ENCODE peak calls at places on chromosome 15, in five cellular contexts. K is DMS79; Z is naive thymus-derived CD4-positive, alpha-beta T cell; V is GM04504; B is neural progenitor cell. C is an unnamed sample.

GRCh38 chr15:101156061-101156460 is 95.8 kb downstream of the CHSY1 start:
- DNase-seq in K (no peak), Z (no peak), B (no peak), V (no peak), C (no peak)

GRCh38 chr15:66925721-66926120 is 139.7 kb upstream of the SMAD3 start:
- DNase-seq in Z (no peak), K (no peak), B (no peak), V (no peak), C (no peak)

GRCh38 chr15:73936181-73936580 is 9.9 kb downstream of the LOXL1 start:
- DNase-seq in B (peak; percentile 43), K (no peak), V (no peak), Z (no peak), C (peak; percentile 40)

GRCh38 chr15:68285243-68285980 is 7.9 kb downstream of the FEM1B start:
- DNase-seq in K (no peak), B (no peak), V (no peak), Z (no peak), C (no peak)

GRCh38 chr15:52622791-52623190 is 54.0 kb upstream of the ARPP19 start:
- DNase-seq in V (no peak), K (no peak), B (no peak), Z (no peak), C (no peak)

GRCh38 chr15:70257573-70258220 is 160.0 kb upstream of the TLE3 start:
- DNase-seq in V (no peak), B (no peak), K (no peak), Z (no peak), C (no peak)

GRCh38 chr15:62059108-62059817 is 984 bp downstream of the VPS13C start:
- DNase-seq in K (no peak), Z (no peak), V (no peak), B (no peak), C (no peak)

GRCh38 chr15:38620851-38621594 is 56.4 kb upstream of the RASGRP1 start:
- DNase-seq in B (no peak), K (no peak), Z (no peak), V (no peak), C (no peak)

GRCh38 chr15:91412529-91412928 is 312.5 kb downstream of the SV2B start:
- DNase-seq in Z (no peak), V (no peak), K (no peak), B (no peak), C (no peak)

GRCh38 chr15:37289109-37289765 is 188.9 kb upstream of the MEIS2 start:
- DNase-seq in Z (no peak), V (no peak), B (peak; percentile 50), K (no peak), C (no peak)

GRCh38 chr15:57297163-57297593 is 79.1 kb upstream of the CGNL1 start:
- DNase-seq in Z (no peak), B (no peak), K (peak; percentile 82), V (no peak), C (no peak)

GRCh38 chr15:52232327-52232726 is 41.1 kb upstream of the GNB5 start:
- DNase-seq in Z (no peak), K (no peak), V (no peak), B (no peak), C (no peak)